ENCODE peak calls at places on chromosome 15, in four cellular contexts. O is fibroblast of the aortic adventitia, M is omental fat pad, L is RWPE2. J is an unnamed sample.
A peak's percentile ranks its signal among the peaks of the same experiment; 100 is the strongest.

GRCh38 chr15:77764095-77764494 is 131.4 kb upstream of the LINGO1 start:
- DNase-seq in M (no peak), O (no peak), L (no peak), J (no peak)

GRCh38 chr15:71683401-71684274 is 126.7 kb upstream of the NR2E3 start:
- DNase-seq in M (no peak), L (no peak), O (peak; percentile 45), J (no peak)

GRCh38 chr15:58314593-58315216 is 117.1 kb upstream of the LIPC start:
- DNase-seq in L (no peak), O (no peak), M (no peak), J (no peak)

GRCh38 chr15:80151576-80151975 is 1.2 kb upstream of the FAH start:
- DNase-seq in O (no peak), M (no peak), L (no peak), J (no peak)

GRCh38 chr15:80179025-80179759 is 26.4 kb downstream of the FAH start:
- DNase-seq in M (no peak), L (no peak), O (peak; percentile 86), J (no peak)

GRCh38 chr15:89071471-89071870 is 16.8 kb upstream of the ABHD2 start:
- DNase-seq in O (no peak), L (no peak), M (no peak), J (no peak)

GRCh38 chr15:89768071-89768500 is 8.0 kb upstream of the MESP2 start:
- DNase-seq in L (no peak), O (peak; percentile 89), M (no peak), J (peak; percentile 68)

GRCh38 chr15:73388256-73388781 is 19.6 kb upstream of the HCN4 start:
- DNase-seq in L (peak; percentile 78), M (no peak), O (peak; percentile 71), J (no peak)

GRCh38 chr15:66997212-66997611 is 68.2 kb upstream of the SMAD3 start:
- DNase-seq in L (no peak), O (peak; percentile 88), M (no peak), J (no peak)

GRCh38 chr15:93831641-93832040 is 399.7 kb upstream of the MCTP2 start:
- DNase-seq in M (no peak), O (no peak), L (no peak), J (no peak)

GRCh38 chr15:92636950-92637481 is 18.6 kb downstream of the FAM174B start:
- DNase-seq in M (no peak), L (peak; percentile 70), O (no peak), J (no peak)

GRCh38 chr15:70742928-70743327 is 20.4 kb downstream of the UACA start:
- DNase-seq in M (no peak), O (no peak), L (no peak), J (no peak)

GRCh38 chr15:94723801-94724200 is 492.4 kb downstream of the MCTP2 start:
- DNase-seq in O (no peak), L (no peak), M (no peak), J (no peak)

GRCh38 chr15:28992340-28992864 is 106.6 kb downstream of the APBA2 start:
- DNase-seq in L (no peak), M (no peak), O (no peak), J (no peak)

GRCh38 chr15:28992996-28993719 is 107.4 kb downstream of the APBA2 start:
- DNase-seq in O (no peak), L (no peak), M (no peak), J (no peak)

GRCh38 chr15:28990390-28990789 is 104.6 kb downstream of the APBA2 start:
- DNase-seq in M (no peak), L (no peak), O (no peak), J (no peak)

GRCh38 chr15:28989896-28990295 is 104.1 kb downstream of the APBA2 start:
- DNase-seq in L (no peak), M (no peak), O (no peak), J (no peak)

DNA sequence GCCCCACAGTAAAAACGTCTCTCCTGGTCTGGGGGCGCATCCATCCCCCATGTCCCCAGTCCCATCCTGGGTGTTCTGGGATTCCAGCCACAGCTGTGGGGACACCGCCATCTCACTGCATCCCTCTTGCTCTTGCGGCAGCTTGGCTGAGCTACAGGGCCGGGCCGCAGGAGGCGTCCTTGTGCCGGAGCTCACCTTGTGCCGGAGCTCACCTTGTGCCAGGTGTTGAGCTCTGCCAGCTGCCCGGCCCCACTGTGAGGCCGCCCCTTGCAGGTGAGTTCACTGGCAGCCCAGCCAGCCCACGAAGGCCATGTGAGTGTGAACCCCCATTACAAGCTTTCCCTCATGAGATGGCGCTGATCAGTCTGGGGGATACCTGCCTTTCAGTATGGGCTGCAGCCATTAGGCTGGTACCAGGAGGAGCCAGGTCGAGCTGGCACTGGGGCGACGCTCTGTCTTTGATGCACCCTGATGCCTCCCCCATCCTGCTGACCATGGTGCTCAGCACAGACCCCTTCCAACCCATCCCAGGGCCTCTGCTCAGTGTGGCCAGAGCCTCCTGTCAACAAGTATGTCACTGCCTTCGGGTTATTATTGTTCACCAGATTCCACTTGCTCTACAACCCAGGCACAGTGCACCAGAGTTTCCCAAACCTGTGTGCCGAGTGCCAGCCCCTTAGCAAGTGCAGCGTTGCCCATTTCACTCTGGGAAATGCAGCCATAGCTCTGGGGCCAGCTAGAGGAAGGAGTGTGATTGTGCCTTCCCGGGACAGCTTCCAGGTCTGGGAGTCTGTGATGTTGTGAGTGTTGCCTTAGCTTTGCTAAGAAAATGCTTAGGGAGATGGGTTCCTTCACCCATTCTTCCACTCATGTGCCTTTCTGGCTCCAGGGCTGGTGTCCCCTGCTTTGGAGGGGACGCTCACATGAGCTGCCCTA is 105.7 kb downstream of the APBA2 start:
- DNase-seq in L (no peak), O (no peak), M (no peak), J (no peak)
- TF ChIP-seq CTCF in L (no peak), O (no peak), M (no peak), J (no peak)

DNA sequence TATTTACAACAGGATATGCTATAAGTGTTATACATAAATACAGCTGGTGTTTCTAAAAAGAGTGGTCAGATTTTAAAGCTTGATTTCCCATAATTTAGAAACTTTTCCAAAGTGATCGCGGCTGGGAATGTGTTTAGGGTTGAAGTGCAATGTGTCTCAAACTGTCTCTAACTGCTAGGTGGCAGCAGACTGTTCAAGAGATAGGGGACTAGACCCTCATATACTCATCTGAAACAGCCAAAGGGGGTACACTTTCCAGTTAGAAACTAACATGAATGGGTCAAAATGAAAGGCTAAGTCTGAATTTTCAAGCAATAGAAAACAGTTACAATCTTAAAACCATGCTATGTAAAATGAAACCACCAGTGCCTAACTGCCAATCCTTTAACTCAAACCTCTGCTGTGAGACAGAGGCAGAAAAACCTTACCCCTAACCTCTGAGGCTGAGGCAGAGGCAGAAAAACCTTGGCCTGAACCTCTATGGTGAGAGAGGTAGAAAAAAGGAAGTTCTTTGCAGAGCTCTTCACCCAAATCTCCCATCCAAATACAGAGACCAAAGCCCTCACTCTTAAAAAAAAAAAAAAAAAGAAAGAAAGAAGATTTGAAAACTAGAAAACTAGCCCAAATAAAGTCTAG is 595.9 kb downstream of the NTRK3 start:
- DNase-seq in L (no peak), M (no peak), O (no peak), J (no peak)
- TF ChIP-seq CTCF in L (peak; percentile 30), M (no peak), O (peak; percentile 36), J (no peak)

GRCh38 chr15:60937278-60937677 is 291.8 kb downstream of the RORA start:
- DNase-seq in M (no peak), L (no peak), O (peak; percentile 28), J (no peak)
- TF ChIP-seq CTCF in M (no peak), L (no peak), O (no peak), J (no peak)

DNA sequence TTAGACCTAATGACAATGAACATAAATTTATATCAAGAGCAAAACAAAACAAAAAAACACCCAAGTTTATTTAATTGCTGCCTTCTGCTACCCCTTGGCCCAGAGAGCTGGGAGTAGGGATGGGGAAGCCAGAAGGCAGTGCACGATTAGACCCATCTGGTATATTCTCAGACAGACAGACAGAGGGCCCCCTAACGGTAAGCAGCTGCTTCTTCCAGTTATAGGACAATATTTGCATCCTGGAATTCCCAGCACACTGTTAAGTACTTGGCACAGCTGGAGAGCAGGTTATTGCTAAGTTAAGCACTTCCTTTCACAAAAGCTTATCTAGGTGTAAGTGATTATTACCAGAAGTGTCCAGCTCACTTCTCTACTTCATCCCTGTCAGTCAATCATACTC is 39.3 kb downstream of the C2CD4B start:
- DNase-seq in M (no peak), L (no peak), O (peak; percentile 57), J (no peak)
- TF ChIP-seq CTCF in M (no peak), L (peak; percentile 26), O (peak; percentile 50), J (peak; percentile 69)

GRCh38 chr15:61008915-61009314 is 220.2 kb downstream of the RORA start:
- DNase-seq in L (no peak), O (no peak), M (no peak), J (no peak)
- TF ChIP-seq CTCF in L (no peak), O (no peak), M (no peak), J (no peak)

GRCh38 chr15:37585966-37586656 is 348.3 kb upstream of the TMCO5A start:
- DNase-seq in O (peak; percentile 5), M (no peak), L (no peak), J (no peak)

GRCh38 chr15:37586976-37587375 is 347.5 kb upstream of the TMCO5A start:
- DNase-seq in L (no peak), M (no peak), O (no peak), J (no peak)

GRCh38 chr15:37581866-37582532 is 352.4 kb upstream of the TMCO5A start:
- DNase-seq in M (no peak), O (no peak), L (peak; percentile 59), J (peak; percentile 69)

GRCh38 chr15:37576952-37577351 is 357.5 kb upstream of the TMCO5A start:
- DNase-seq in L (no peak), M (no peak), O (no peak), J (no peak)

GRCh38 chr15:37582852-37583251 is 351.6 kb upstream of the TMCO5A start:
- DNase-seq in M (no peak), O (no peak), L (peak; percentile 54), J (peak; percentile 87)
- TF ChIP-seq CTCF in M (no peak), O (no peak), L (no peak), J (no peak)

GRCh38 chr15:69085325-69086081 is 71.0 kb downstream of the NOX5 start:
- DNase-seq in L (no peak), M (no peak), O (no peak), J (no peak)

GRCh38 chr15:69082556-69082955 is 68.1 kb downstream of the NOX5 start:
- DNase-seq in O (no peak), L (no peak), M (no peak), J (no peak)

GRCh38 chr15:69082041-69082502 is 67.6 kb downstream of the NOX5 start:
- DNase-seq in M (no peak), O (peak; percentile 89), L (no peak), J (no peak)

GRCh38 chr15:69086427-69087205 is 72.1 kb downstream of the NOX5 start:
- DNase-seq in O (no peak), L (no peak), M (no peak), J (no peak)

DNA sequence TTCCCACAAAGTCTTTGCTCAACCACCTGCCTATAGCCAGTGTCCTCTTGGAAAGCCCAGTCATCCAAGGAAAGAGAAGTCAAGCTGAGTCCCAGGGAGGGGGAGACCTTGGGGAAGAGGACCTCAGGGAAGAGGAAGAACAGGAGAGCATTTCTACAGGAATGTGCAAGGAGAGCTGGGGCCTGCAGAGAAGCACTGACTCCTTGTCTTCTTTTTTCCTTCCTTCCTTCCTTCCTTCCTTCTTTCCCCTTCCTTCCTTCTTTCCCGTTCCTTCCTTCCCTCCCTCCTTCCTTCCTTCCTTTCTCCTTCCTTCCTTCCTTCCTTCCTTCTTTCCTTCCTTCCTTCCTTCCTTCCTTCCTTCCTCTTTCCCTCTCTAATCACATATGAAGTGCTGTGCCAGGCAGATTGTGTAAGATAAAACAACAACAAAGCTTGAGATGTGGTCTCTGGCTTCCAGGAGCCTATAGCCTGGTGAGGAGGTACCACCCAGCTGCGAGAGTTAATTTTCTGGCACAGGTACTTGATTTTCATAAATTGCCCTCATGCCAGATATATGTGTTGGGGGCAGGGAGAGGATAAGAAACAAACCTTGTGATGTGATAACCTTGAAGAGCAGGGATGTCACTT is 70.0 kb downstream of the NOX5 start:
- DNase-seq in M (no peak), O (no peak), L (no peak), J (no peak)
- TF ChIP-seq CTCF in M (no peak), O (no peak), L (no peak), J (no peak)